ENCODE peak calls at places on chromosome 3, in eight cellular contexts. One of them, this sample, is unnamed.

GRCh38 chr3:9019244-9019961 is 56.1 kb upstream of the RAD18 start:
- DNase-seq in GM23338: no peak
- DNase-seq in SK-N-SH: no peak
- DNase-seq in mammary epithelial cell: no peak
- DNase-seq in HepG2: no peak
- DNase-seq in GM23248: no peak
- DNase-seq in mesendoderm: no peak
- DNase-seq in fibroblast of lung: no peak
- DNase-seq in this sample: no peak

GRCh38 chr3:11140054-11140712 is 14.1 kb upstream of the HRH1 start:
- DNase-seq in HepG2: no peak
- DNase-seq in GM23248: no peak
- DNase-seq in fibroblast of lung: peak
- DNase-seq in mammary epithelial cell: peak
- DNase-seq in mesendoderm: no peak
- DNase-seq in GM23338: no peak
- DNase-seq in SK-N-SH: no peak
- DNase-seq in this sample: no peak

GRCh38 chr3:177312491-177312890 is 115.2 kb upstream of the TBL1XR1 start:
- DNase-seq in mesendoderm: no peak
- DNase-seq in GM23248: no peak
- DNase-seq in fibroblast of lung: no peak
- DNase-seq in HepG2: no peak
- DNase-seq in mammary epithelial cell: no peak
- DNase-seq in GM23338: no peak
- DNase-seq in SK-N-SH: no peak
- DNase-seq in this sample: no peak

GRCh38 chr3:29525254-29525881 is 244.5 kb downstream of the RBMS3 start:
- DNase-seq in mammary epithelial cell: peak
- DNase-seq in mesendoderm: no peak
- DNase-seq in HepG2: peak
- DNase-seq in GM23248: peak
- DNase-seq in fibroblast of lung: peak
- DNase-seq in SK-N-SH: no peak
- DNase-seq in GM23338: no peak
- DNase-seq in this sample: no peak

GRCh38 chr3:180420804-180421203 is 181.2 kb upstream of the TTC14 start:
- DNase-seq in HepG2: no peak
- DNase-seq in GM23338: no peak
- DNase-seq in mammary epithelial cell: peak
- DNase-seq in GM23248: peak
- DNase-seq in SK-N-SH: no peak
- DNase-seq in mesendoderm: no peak
- DNase-seq in fibroblast of lung: peak
- DNase-seq in this sample: no peak

GRCh38 chr3:189210251-189210770 is 38.5 kb downstream of the TPRG1 start:
- DNase-seq in mammary epithelial cell: no peak
- DNase-seq in HepG2: no peak
- DNase-seq in SK-N-SH: no peak
- DNase-seq in GM23338: no peak
- DNase-seq in fibroblast of lung: no peak
- DNase-seq in GM23248: no peak
- DNase-seq in mesendoderm: no peak
- DNase-seq in this sample: no peak

GRCh38 chr3:194395767-194396527 is 3.1 kb downstream of the GP5 start:
- DNase-seq in mesendoderm: peak
- DNase-seq in mammary epithelial cell: no peak
- DNase-seq in fibroblast of lung: peak
- DNase-seq in HepG2: peak
- DNase-seq in GM23338: peak
- DNase-seq in SK-N-SH: no peak
- DNase-seq in GM23248: peak
- DNase-seq in this sample: no peak

GRCh38 chr3:158841387-158841786 is 39.5 kb downstream of the MFSD1 start:
- DNase-seq in GM23338: no peak
- DNase-seq in SK-N-SH: no peak
- DNase-seq in mesendoderm: no peak
- DNase-seq in fibroblast of lung: no peak
- DNase-seq in mammary epithelial cell: no peak
- DNase-seq in HepG2: no peak
- DNase-seq in GM23248: no peak
- DNase-seq in this sample: no peak

GRCh38 chr3:194534243-194534642 is 47.4 kb upstream of the ATP13A3 start:
- DNase-seq in fibroblast of lung: no peak
- DNase-seq in HepG2: no peak
- DNase-seq in GM23248: no peak
- DNase-seq in SK-N-SH: no peak
- DNase-seq in mammary epithelial cell: no peak
- DNase-seq in mesendoderm: no peak
- DNase-seq in GM23338: no peak
- DNase-seq in this sample: no peak

GRCh38 chr3:182782149-182782548 is 11.2 kb upstream of the ATP11B start:
- DNase-seq in fibroblast of lung: no peak
- DNase-seq in GM23338: no peak
- DNase-seq in mammary epithelial cell: no peak
- DNase-seq in HepG2: no peak
- DNase-seq in mesendoderm: no peak
- DNase-seq in GM23248: no peak
- DNase-seq in SK-N-SH: no peak
- DNase-seq in this sample: no peak

GRCh38 chr3:73954506-73954905 is 329.8 kb upstream of the PDZRN3 start:
- DNase-seq in HepG2: no peak
- DNase-seq in mammary epithelial cell: no peak
- DNase-seq in GM23248: no peak
- DNase-seq in SK-N-SH: no peak
- DNase-seq in GM23338: peak
- DNase-seq in fibroblast of lung: no peak
- DNase-seq in mesendoderm: peak
- DNase-seq in this sample: no peak

GRCh38 chr3:123301331-123302184 is 99.8 kb downstream of the SEC22A start:
- DNase-seq in fibroblast of lung: no peak
- DNase-seq in GM23248: peak
- DNase-seq in GM23338: no peak
- DNase-seq in HepG2: no peak
- DNase-seq in SK-N-SH: no peak
- DNase-seq in mammary epithelial cell: no peak
- DNase-seq in mesendoderm: no peak
- DNase-seq in this sample: no peak
- H3K4me2 ChIP-seq in fibroblast of lung: no peak
- H3K4me2 ChIP-seq in GM23248: no peak
- H3K4me2 ChIP-seq in GM23338: no peak
- H3K4me2 ChIP-seq in HepG2: no peak
- H3K4me2 ChIP-seq in SK-N-SH: no peak
- H3K4me2 ChIP-seq in mammary epithelial cell: no peak
- H3K4me2 ChIP-seq in mesendoderm: no peak
- H3K4me2 ChIP-seq in this sample: no peak

DNA sequence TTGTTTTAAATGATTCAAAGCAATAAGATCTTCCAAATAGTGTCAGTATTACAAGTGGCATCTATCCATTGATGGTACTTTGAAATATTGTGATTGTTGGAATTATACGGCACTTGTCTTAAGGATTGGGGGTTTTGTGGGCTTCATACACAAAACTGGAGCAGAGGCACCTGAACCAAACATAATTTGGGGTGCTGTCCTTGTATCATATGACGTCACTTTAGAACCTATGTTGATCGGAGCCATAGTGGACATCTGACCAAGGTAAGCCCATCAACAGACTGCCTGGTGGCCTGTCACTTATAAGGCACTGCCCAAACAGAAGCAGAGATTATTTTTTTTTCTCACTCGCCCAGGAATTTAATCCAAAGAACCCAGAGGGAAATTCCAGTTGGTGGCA is 2.9 kb upstream of the LRRC58 start:
- DNase-seq in SK-N-SH: no peak
- DNase-seq in GM23248: no peak
- DNase-seq in mammary epithelial cell: no peak
- DNase-seq in mesendoderm: no peak
- DNase-seq in fibroblast of lung: no peak
- DNase-seq in GM23338: no peak
- DNase-seq in HepG2: no peak
- DNase-seq in this sample: no peak
- H3K4me3 ChIP-seq in SK-N-SH: no peak
- H3K4me3 ChIP-seq in GM23248: no peak
- H3K4me3 ChIP-seq in mammary epithelial cell: no peak
- H3K4me3 ChIP-seq in mesendoderm: no peak
- H3K4me3 ChIP-seq in fibroblast of lung: no peak
- H3K4me3 ChIP-seq in GM23338: no peak
- H3K4me3 ChIP-seq in HepG2: no peak
- H3K4me3 ChIP-seq in this sample: no peak

DNA sequence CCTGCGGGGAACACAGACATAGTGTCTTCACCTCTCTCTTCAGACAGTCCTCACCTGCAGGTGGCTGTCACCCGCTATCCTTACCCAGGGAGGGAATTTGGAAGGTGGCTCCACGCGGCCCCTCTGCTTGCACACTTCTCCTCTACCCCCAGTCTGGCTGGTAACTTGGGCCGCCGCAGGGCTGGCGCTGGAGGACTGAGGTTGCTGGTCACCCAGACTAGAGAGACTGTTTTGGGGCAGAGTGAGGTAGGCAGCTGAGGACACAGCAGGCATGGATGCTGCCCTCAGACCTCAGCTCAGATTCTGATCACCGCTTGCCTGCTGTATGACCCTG is 12.6 kb upstream of the IQSEC1 start:
- DNase-seq in mesendoderm: no peak
- DNase-seq in HepG2: no peak
- DNase-seq in SK-N-SH: no peak
- DNase-seq in GM23338: no peak
- DNase-seq in mammary epithelial cell: no peak
- DNase-seq in fibroblast of lung: no peak
- DNase-seq in GM23248: no peak
- DNase-seq in this sample: no peak
- H3K4me2 ChIP-seq in mesendoderm: no peak
- H3K4me2 ChIP-seq in HepG2: no peak
- H3K4me2 ChIP-seq in SK-N-SH: no peak
- H3K4me2 ChIP-seq in GM23338: no peak
- H3K4me2 ChIP-seq in mammary epithelial cell: no peak
- H3K4me2 ChIP-seq in fibroblast of lung: no peak
- H3K4me2 ChIP-seq in GM23248: no peak
- H3K4me2 ChIP-seq in this sample: no peak

GRCh38 chr3:14812196-14812785 is 6.5 kb upstream of the FGD5 start:
- DNase-seq in GM23338: no peak
- DNase-seq in HepG2: no peak
- DNase-seq in SK-N-SH: no peak
- DNase-seq in mammary epithelial cell: no peak
- DNase-seq in fibroblast of lung: no peak
- DNase-seq in mesendoderm: no peak
- DNase-seq in GM23248: no peak
- DNase-seq in this sample: no peak

GRCh38 chr3:14808502-14809266 is 10.1 kb upstream of the FGD5 start:
- DNase-seq in fibroblast of lung: no peak
- DNase-seq in GM23338: no peak
- DNase-seq in GM23248: no peak
- DNase-seq in mammary epithelial cell: no peak
- DNase-seq in SK-N-SH: no peak
- DNase-seq in mesendoderm: no peak
- DNase-seq in HepG2: no peak
- DNase-seq in this sample: no peak

GRCh38 chr3:14810070-14810732 is 8.6 kb upstream of the FGD5 start:
- DNase-seq in fibroblast of lung: no peak
- DNase-seq in mesendoderm: peak
- DNase-seq in SK-N-SH: peak
- DNase-seq in GM23338: peak
- DNase-seq in HepG2: no peak
- DNase-seq in GM23248: peak
- DNase-seq in mammary epithelial cell: no peak
- DNase-seq in this sample: no peak

GRCh38 chr3:14811733-14812132 is 7.0 kb upstream of the FGD5 start:
- DNase-seq in mesendoderm: peak
- DNase-seq in HepG2: no peak
- DNase-seq in SK-N-SH: no peak
- DNase-seq in GM23248: no peak
- DNase-seq in fibroblast of lung: no peak
- DNase-seq in mammary epithelial cell: no peak
- DNase-seq in GM23338: peak
- DNase-seq in this sample: no peak

GRCh38 chr3:14810795-14811661 is 7.7 kb upstream of the FGD5 start:
- DNase-seq in GM23338: peak
- DNase-seq in mammary epithelial cell: no peak
- DNase-seq in mesendoderm: peak
- DNase-seq in GM23248: no peak
- DNase-seq in HepG2: no peak
- DNase-seq in SK-N-SH: no peak
- DNase-seq in fibroblast of lung: no peak
- DNase-seq in this sample: no peak
- H3K4me3 ChIP-seq in GM23338: peak
- H3K4me3 ChIP-seq in mammary epithelial cell: no peak
- H3K4me3 ChIP-seq in mesendoderm: peak
- H3K4me3 ChIP-seq in GM23248: no peak
- H3K4me3 ChIP-seq in HepG2: no peak
- H3K4me3 ChIP-seq in SK-N-SH: no peak
- H3K4me3 ChIP-seq in fibroblast of lung: no peak
- H3K4me3 ChIP-seq in this sample: no peak

DNA sequence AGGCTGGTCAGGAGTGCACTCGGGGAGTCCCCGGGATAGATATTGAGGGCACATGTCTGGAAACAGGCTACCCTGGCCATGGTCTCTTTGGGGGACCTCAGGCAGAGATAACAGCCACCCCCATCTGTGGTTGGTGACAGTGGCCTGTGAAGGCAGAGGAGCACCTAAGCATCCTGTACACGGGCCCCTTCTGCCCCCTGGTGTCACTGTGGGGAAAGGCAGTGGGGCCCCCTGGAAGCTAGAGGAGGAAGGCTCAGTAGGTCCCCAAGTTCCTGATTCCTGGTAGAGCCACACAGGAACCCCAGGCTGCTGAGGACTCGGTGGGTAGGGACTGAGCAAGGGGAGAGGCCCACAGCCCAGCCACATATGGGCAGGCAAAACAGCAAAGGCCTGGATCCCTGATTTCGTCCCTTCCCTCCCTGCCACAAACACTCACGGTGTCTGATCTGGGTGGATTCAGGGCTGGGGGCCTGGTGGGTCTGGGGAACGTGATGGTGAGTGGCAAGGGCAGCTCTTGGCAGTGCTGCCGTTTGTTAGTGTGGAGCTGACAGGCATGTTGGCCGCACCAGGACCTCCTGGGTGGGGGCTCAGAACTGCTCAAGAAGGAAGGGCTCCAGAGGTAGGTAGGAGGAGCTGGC is 14.1 kb upstream of the CXCR6 start:
- DNase-seq in mammary epithelial cell: no peak
- DNase-seq in fibroblast of lung: peak
- DNase-seq in GM23338: peak
- DNase-seq in HepG2: peak
- DNase-seq in mesendoderm: peak
- DNase-seq in SK-N-SH: peak
- DNase-seq in GM23248: peak
- DNase-seq in this sample: no peak
- H3K4me2 ChIP-seq in mammary epithelial cell: no peak
- H3K4me2 ChIP-seq in fibroblast of lung: no peak
- H3K4me2 ChIP-seq in GM23338: no peak
- H3K4me2 ChIP-seq in HepG2: no peak
- H3K4me2 ChIP-seq in mesendoderm: no peak
- H3K4me2 ChIP-seq in SK-N-SH: no peak
- H3K4me2 ChIP-seq in GM23248: no peak
- H3K4me2 ChIP-seq in this sample: no peak